ENCODE peak calls at places on chromosome 1, in nine cellular contexts. W, X, B, R, H, K, N, G and Q are unnamed samples.

GRCh38 chr1:201916649-201917249 is 28.1 kb downstream of the SHISA4 start:
- DNase-seq in W (peak; percentile 55), K (no peak), G (peak; percentile 80), H (peak; percentile 92), N (no peak), B (peak; percentile 82), X (peak; percentile 36), R (peak; percentile 61), Q (peak; percentile 32)

GRCh38 chr1:52641307-52641706 is 8.3 kb downstream of the SHISAL2A start:
- DNase-seq in B (no peak), G (no peak), H (no peak), X (no peak), N (no peak), R (no peak), W (no peak), K (no peak), Q (no peak)

GRCh38 chr1:158931055-158931737 is at the start of gene PYHIN1:
- DNase-seq in W (no peak), R (no peak), X (no peak), B (no peak), G (no peak), N (peak; percentile 28), H (no peak), K (no peak), Q (no peak)

GRCh38 chr1:52141513-52142219 is at the start of gene ZFYVE9:
- DNase-seq in N (peak; percentile 65), R (peak; percentile 32), B (peak; percentile 49), K (peak; percentile 76), H (peak; percentile 79), X (peak; percentile 56), G (peak; percentile 89), W (peak; percentile 81), Q (peak; percentile 79)

GRCh38 chr1:21631944-21632887 is 36.9 kb downstream of the RAP1GAP start:
- DNase-seq in G (no peak), R (no peak), B (no peak), W (peak; percentile 64), K (no peak), H (no peak), X (peak; percentile 52), N (no peak), Q (peak; percentile 68)

GRCh38 chr1:3319874-3320245 is 134.6 kb upstream of the ARHGEF16 start:
- DNase-seq in X (peak; percentile 89), W (peak; percentile 75), R (no peak), N (no peak), H (no peak), K (no peak), G (no peak), B (peak; percentile 61), Q (peak; percentile 85)

GRCh38 chr1:229230136-229230892 is 40.6 kb upstream of the RAB4A start:
- DNase-seq in H (no peak), B (peak; percentile 88), K (no peak), W (no peak), G (no peak), N (no peak), X (peak; percentile 24), R (no peak), Q (no peak)

GRCh38 chr1:209238356-209238755 is 345.2 kb upstream of the CAMK1G start:
- DNase-seq in H (no peak), B (no peak), X (no peak), G (no peak), W (no peak), N (no peak), R (no peak), K (no peak), Q (no peak)

GRCh38 chr1:3070654-3071506 is 1.9 kb downstream of the PRDM16 start:
- DNase-seq in X (no peak), B (no peak), G (peak; percentile 67), N (no peak), W (no peak), K (no peak), H (no peak), R (no peak), Q (peak; percentile 41)

GRCh38 chr1:167706931-167707877 is 14.6 kb upstream of the MPZL1 start:
- DNase-seq in W (no peak), K (no peak), X (no peak), N (no peak), R (no peak), G (no peak), H (no peak), B (no peak), Q (no peak)

DNA sequence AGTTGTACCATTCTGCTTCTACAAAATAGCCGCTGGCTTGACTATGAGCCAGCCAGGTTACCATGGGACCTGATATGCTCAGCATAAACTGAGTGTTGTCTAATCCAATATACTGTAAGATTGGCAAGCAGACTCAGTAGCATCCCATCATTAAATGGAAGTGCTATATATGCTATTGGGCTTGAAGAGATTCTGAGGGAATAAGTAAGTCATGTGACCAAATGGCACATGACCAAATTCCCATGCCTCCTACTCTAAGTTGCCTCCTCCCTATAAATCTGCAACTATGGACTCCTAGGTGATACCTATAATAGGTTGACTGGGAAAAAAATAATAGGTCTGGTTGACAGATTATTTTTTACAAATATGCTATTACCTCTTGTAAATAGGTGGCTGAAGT is 698.6 kb downstream of the BRINP3 start:
- DNase-seq in B (no peak), H (no peak), K (no peak), W (no peak), R (no peak), G (no peak), N (no peak), X (no peak), Q (no peak)
- H3K27me3 ChIP-seq in B (no peaks in the 10 kb centered on the region), H (no peaks in the 10 kb centered on the region), K (no peaks in the 10 kb centered on the region), W (no peaks in the 10 kb centered on the region), R (no peaks in the 10 kb centered on the region), G (no peaks in the 10 kb centered on the region), N (no peaks in the 10 kb centered on the region), X (no peaks in the 10 kb centered on the region), Q (no peaks in the 10 kb centered on the region)

GRCh38 chr1:200838676-200839445 is 33.9 kb upstream of the GPR25 start:
- DNase-seq in W (no peak), N (no peak), K (no peak), H (no peak), R (no peak), X (no peak), B (no peak), G (no peak), Q (no peak)

GRCh38 chr1:200836213-200836612 is 36.6 kb upstream of the GPR25 start:
- DNase-seq in K (no peak), N (no peak), H (no peak), R (no peak), B (no peak), W (no peak), G (no peak), X (no peak), Q (no peak)

DNA sequence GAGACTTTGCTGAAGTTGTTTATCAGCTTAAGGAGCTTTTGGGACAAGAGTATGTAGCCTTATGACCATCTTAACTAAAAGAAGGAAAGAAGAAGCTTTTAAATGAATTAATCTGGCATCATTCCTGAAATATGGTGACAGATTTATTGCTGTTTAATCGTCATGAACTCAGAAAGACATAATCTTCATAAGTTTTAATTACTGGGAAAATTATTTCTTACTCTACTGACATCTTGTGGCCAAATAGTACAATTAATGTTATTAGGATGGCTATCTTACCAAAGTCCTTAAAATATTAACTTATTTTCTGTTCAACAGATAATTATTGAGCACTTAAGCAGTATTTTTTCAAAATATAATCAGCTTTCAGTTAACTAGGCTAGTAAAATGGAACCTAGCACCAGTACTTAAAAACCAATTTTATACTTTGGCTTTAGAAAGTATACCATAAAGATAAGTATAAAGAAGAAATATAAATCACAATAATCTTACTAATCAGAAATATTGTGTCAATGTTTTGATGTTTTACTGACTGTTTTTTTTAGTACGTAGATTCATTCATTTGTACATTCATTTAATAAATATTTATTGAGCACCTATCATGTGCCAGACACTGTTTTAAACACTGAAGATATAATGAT is 34.7 kb upstream of the GPR25 start:
- DNase-seq in K (no peak), H (no peak), N (no peak), G (no peak), X (no peak), B (no peak), W (no peak), R (no peak), Q (no peak)
- H3K36me3 ChIP-seq in K (no peaks in the 10 kb centered on the region), H (no peaks in the 10 kb centered on the region), N (no peaks in the 10 kb centered on the region), G (no peaks in the 10 kb centered on the region), X (peaks cover 5% of the 10 kb centered on the region), B (peaks cover 7% of the 10 kb centered on the region), W (peaks cover 1% of the 10 kb centered on the region), R (peaks cover 3% of the 10 kb centered on the region), Q (no peaks in the 10 kb centered on the region)

GRCh38 chr1:11880911-11881748 is 22.4 kb upstream of the NPPB start:
- DNase-seq in K (no peak), W (no peak), X (no peak), N (no peak), B (no peak), R (peak; percentile 91), H (no peak), G (no peak), Q (no peak)

GRCh38 chr1:11879311-11880180 is 20.8 kb upstream of the NPPB start:
- DNase-seq in K (no peak), B (no peak), X (no peak), R (no peak), N (no peak), H (no peak), W (no peak), G (no peak), Q (no peak)

GRCh38 chr1:11880181-11880575 is 21.4 kb upstream of the NPPB start:
- DNase-seq in W (no peak), K (no peak), B (no peak), X (no peak), N (no peak), G (no peak), R (peak; percentile 78), H (no peak), Q (no peak)

GRCh38 chr1:11882814-11883538 is 24.2 kb upstream of the NPPB start:
- DNase-seq in X (peak; percentile 40), G (no peak), H (no peak), B (no peak), W (peak; percentile 88), N (no peak), K (no peak), R (peak; percentile 73), Q (peak; percentile 90)

DNA sequence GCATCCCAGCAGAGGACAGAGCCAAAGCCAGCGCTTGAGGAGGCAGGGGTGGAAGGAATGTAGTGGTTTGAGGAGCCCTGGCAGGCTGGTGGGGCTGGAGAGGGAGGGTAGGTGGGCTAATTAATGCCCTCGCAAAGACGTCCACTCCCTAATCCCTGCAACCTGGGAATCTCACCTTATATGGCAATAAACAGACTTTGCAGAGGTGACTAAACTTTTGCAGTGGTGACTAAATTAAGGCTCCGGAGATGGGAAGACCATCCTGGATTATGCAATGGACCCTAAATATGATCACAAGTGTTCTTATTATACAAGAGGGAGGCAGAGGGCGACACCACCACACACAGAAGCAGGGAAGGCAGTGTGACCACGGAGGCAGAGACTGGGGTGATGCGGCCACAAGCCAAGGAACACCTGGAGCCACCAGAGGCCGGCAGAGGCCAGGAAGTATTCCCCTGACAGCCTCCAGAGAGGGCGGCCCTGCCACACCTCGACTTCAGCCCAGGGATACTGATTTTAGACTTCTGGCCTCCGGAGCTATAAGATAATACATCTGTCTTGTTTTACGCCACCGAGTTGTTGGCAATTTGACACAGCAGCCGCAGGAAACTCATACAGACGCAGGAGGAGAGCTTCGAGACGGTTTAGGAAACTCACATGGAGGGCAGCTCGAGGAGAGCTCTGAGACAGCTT is 23.1 kb upstream of the NPPB start:
- DNase-seq in G (no peak), H (no peak), X (no peak), N (no peak), R (no peak), K (no peak), W (no peak), B (no peak), Q (no peak)
- H3K27me3 ChIP-seq in G (no peaks in the 10 kb centered on the region), H (no peaks in the 10 kb centered on the region), X (peaks cover 4% of the 10 kb centered on the region), N (no peaks in the 10 kb centered on the region), R (no peaks in the 10 kb centered on the region), K (no peaks in the 10 kb centered on the region), W (no peaks in the 10 kb centered on the region), B (peaks cover 14% of the 10 kb centered on the region), Q (no peaks in the 10 kb centered on the region)

GRCh38 chr1:116408193-116408592 is 35.1 kb downstream of the ATP1A1 start:
- DNase-seq in H (no peak), B (no peak), R (no peak), K (no peak), G (no peak), X (no peak), W (no peak), N (no peak), Q (no peak)
- H3K36me3 ChIP-seq in H (no peaks in the 10 kb centered on the region), B (peaks cover 49% of the 10 kb centered on the region), R (peaks cover 51% of the 10 kb centered on the region), K (peaks cover 28% of the 10 kb centered on the region), G (no peaks in the 10 kb centered on the region), X (peaks cover 41% of the 10 kb centered on the region), W (peaks cover 47% of the 10 kb centered on the region), N (peaks cover 35% of the 10 kb centered on the region), Q (peaks cover 28% of the 10 kb centered on the region)